ENCODE peak calls at places on chromosomes 11 and 22, in four cellular contexts. R is K562, E is GM12878, S is HepG2. Y is an unnamed sample.

GRCh38 chr11:61957028-61957770 is 7.0 kb downstream of the BEST1 start:
- DNase-seq in R (no peak), E (no peak), S (no peak), Y (no peak)

GRCh38 chr11:122784325-122785155 is 53.8 kb upstream of the CRTAM start:
- DNase-seq in R (no peak), E (no peak), S (no peak), Y (no peak)

GRCh38 chr11:65416341-65417185 is 6.0 kb upstream of the NEAT1 start:
- DNase-seq in R (peak), E (no peak), S (peak), Y (peak)

GRCh38 chr22:37425800-37426531 is 1.3 kb downstream of the ELFN2 start:
- DNase-seq in R (no peak), E (no peak), S (no peak), Y (peak)

GRCh38 chr11:59197990-59198389 is 14.7 kb downstream of the MPEG1 start:
- DNase-seq in R (no peak), E (no peak), S (no peak), Y (no peak)

GRCh38 chr11:8328848-8329330 is 65.2 kb upstream of the LMO1 start:
- DNase-seq in R (peak), E (peak), S (peak), Y (peak)

GRCh38 chr11:111000400-111001090 is 245.0 kb upstream of the POU2AF2 start:
- DNase-seq in R (no peak), E (no peak), S (no peak), Y (no peak)

GRCh38 chr11:75797116-75797515 is 17.9 kb upstream of the UVRAG start:
- DNase-seq in R (no peak), E (no peak), S (no peak), Y (no peak)

GRCh38 chr11:72598901-72599300 is 75.3 kb downstream of the PDE2A start:
- DNase-seq in R (peak), E (no peak), S (peak), Y (peak)

GRCh38 chr11:65121447-65121864 is 478 bp downstream of the FAU start:
- DNase-seq in R (no peak), E (no peak), S (no peak), Y (no peak)

GRCh38 chr11:62245271-62245753 is 3.3 kb downstream of the SCGB1D2 start:
- DNase-seq in R (peak), E (no peak), S (peak), Y (peak)

GRCh38 chr11:7020183-7020917 is at the start of the genes NLRP14 and ZNF214:
- DNase-seq in R (peak), E (no peak), S (peak), Y (peak)

GRCh38 chr11:114074546-114075342 is 15.2 kb downstream of the ZBTB16 start:
- DNase-seq in R (no peak), E (no peak), S (no peak), Y (no peak)

GRCh38 chr22:36197065-36197440 is 4.6 kb downstream of the APOL4 start:
- DNase-seq in R (peak), E (no peak), S (no peak), Y (peak)

GRCh38 chr22:44495629-44496028 is 2.4 kb downstream of the RTL6 start:
- DNase-seq in R (no peak), E (no peak), S (no peak), Y (no peak)

GRCh38 chr22:44496844-44497217 is 1.2 kb downstream of the RTL6 start:
- DNase-seq in R (no peak), E (no peak), S (no peak), Y (no peak)

GRCh38 chr22:44496305-44496704 is 1.7 kb downstream of the RTL6 start:
- DNase-seq in R (no peak), E (no peak), S (no peak), Y (no peak)

GRCh38 chr22:44493206-44493605 is 4.8 kb downstream of the RTL6 start:
- DNase-seq in R (no peak), E (no peak), S (no peak), Y (no peak)

DNA sequence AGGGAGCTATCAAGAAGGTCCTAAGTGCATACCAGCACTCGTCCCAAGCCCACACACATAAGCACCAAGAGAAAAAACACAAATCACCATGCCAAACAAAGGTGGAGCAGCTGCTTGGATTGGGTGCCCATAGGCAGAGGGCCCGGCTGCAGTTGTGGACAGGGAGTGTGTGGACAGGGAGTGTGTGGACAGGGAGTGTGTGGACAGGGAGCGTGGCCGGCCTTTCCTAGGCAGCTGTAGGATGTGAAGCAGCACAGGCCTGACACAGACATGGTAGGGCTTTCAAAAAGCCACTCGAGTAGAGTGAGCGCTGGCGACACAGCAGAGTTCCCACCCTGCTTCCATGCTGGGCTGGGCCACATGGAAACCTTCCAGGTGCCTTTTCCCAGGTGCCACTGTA is 3.5 kb downstream of the RTL6 start:
- DNase-seq in R (no peak), E (no peak), S (no peak), Y (no peak)
- TF ChIP-seq TCF7 in R (no peak), E (no peak), S (no peak), Y (no peak)

GRCh38 chr22:22210889-22211833 is 33.4 kb upstream of the VPREB1 start:
- DNase-seq in R (no peak), E (no peak), S (no peak), Y (no peak)
- TF ChIP-seq TCF7 in R (no peak), E (no peak), S (no peak), Y (no peak)

GRCh38 chr22:47047321-47048122 is 285.1 kb downstream of the TBC1D22A start:
- DNase-seq in R (no peak), E (no peak), S (no peak), Y (no peak)

GRCh38 chr22:47051435-47052175 is 289.2 kb downstream of the TBC1D22A start:
- DNase-seq in R (no peak), E (no peak), S (no peak), Y (no peak)

GRCh38 chr22:47048123-47049077 is 285.9 kb downstream of the TBC1D22A start:
- DNase-seq in R (no peak), E (no peak), S (no peak), Y (no peak)

GRCh38 chr22:47050601-47051051 is 288.2 kb downstream of the TBC1D22A start:
- DNase-seq in R (no peak), E (no peak), S (no peak), Y (no peak)

GRCh38 chr22:47049078-47049609 is 286.7 kb downstream of the TBC1D22A start:
- DNase-seq in R (no peak), E (no peak), S (no peak), Y (no peak)
- TF ChIP-seq TCF7 in R (no peak), E (no peak), S (no peak), Y (no peak)

DNA sequence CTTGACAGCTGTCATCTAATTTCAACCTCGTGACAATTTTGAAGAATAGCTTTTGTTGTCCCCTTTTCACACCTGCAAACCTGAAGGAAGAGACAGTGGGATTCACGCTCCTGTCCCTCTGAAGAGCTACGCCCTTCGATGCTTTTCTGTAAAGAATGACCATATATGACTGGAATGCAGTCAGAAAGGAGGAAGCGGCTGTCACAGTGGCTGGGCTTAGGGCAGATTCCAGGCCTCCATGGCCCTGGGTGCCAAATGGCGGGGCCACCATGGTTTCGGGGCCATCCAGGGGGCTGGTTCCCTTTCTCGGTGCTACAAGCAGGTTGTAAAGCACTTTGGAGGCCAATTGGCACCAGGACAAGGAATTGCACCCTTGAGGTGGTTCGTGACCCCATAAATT is 22.2 kb upstream of the FGF19 start:
- DNase-seq in R (no peak), E (no peak), S (no peak), Y (no peak)
- TF ChIP-seq TCF7 in R (no peak), E (no peak), S (no peak), Y (no peak)

DNA sequence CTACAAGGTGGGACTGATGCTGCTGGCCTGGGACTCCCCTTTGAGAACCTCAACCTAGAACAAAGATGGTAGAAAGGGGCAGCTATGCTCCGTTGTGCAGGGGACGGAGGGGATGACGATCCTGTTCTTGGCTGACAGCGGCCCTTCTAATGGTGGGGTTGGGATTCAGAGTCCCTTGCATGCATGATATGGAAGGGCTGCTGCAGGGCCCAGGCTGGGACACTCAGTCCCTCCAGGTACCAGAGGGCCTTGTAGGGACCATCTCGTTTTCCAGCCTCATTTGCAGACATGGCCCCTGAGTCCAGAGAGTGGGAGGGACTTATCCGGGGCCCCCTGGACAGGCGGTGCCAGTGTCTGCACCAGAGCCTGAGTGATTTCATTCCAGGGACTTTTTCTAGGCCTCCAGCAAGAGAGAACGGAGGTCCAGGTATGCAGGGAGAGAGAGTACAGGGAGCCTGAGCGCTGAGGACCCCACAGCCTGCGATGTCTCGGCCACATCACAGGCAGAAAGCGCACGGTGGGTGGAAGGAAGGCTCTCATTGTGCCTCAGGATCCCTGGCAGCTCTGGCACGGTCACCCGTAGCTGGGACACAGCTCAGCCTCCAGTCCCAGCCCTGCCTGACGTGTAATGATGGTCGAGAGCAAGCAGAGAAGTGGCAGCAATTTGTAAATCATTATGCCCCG is 860.7 kb downstream of the TBC1D22A start:
- DNase-seq in R (no peak), E (no peak), S (no peak), Y (no peak)
- TF ChIP-seq TCF7 in R (no peak), E (no peak), S (no peak), Y (no peak)

GRCh38 chr11:57324886-57325734 is at the start of gene TNKS1BP1:
- DNase-seq in R (peak), E (peak), S (peak), Y (peak)
- TF ChIP-seq TCF7 in R (no peak), E (no peak), S (no peak), Y (no peak)

DNA sequence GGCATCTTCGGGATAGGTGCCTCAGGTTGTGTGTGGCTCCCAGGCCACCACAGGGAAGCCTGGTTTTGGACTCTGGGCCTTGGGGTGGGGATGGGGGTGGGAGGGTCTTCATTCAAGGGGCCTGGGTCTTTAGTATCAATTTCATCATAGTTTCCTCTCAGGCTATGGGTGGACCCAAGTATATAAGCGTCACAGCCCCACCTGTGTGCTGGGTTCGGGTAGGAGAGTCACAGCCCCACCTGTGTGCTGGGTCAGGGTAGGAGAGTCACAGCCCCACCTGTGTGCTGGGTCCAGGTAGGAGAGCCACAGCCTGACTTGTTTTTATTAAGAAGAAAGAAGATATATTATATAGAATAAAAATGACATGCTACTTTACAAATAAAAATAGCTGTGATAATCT is 422.1 kb downstream of the BRD1 start:
- DNase-seq in R (no peak), E (no peak), S (no peak), Y (no peak)
- TF ChIP-seq TCF7 in R (no peak), E (no peak), S (no peak), Y (no peak)

DNA sequence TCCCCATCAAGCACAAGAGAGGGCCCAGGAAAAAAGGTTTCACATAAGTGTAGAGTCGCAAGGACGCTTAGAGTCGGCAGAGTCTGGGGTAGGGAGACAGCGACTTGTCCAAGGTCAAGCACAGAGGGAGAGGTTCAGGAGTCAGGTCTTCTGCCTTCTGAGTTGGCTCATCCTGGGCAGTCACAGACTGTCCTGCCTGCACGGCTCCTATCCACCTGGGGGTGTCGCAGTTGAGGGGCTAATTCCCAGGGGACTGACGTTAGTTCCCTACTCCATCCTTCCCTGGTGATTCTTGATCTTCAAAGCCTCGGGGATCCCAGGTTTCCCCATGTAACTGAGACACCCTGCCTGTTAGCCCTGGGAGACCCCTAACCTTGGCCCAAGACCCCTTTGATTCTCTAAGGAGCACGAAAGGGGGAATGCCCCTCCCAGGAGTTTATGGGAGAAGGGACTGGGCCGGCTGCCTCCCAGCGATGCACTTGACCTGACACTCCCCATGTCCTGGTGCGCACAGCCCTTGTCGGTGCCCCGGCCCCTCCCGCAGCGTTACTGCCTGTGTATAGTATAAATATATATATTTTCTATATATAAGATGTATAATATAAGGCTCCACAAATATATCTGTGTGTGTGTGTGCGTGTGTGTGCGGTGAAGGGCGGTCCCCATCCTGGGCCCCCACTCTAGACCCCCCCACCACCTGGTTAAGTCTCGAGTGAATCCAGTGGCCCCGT is 14.7 kb upstream of the TAB1 start:
- DNase-seq in R (peak), E (no peak), S (peak), Y (peak)
- TF ChIP-seq TCF7 in R (no peak), E (no peak), S (no peak), Y (no peak)

Y was measured in WTC11.